ENCODE peak calls at places on chromosomes 11 and 22, in six cellular contexts. One of them, this sample, is unnamed.

GRCh38 chr11:98566978-98567377 is 453.8 kb upstream of the CNTN5 start:
- DNase-seq in sciatic nerve: no peak
- DNase-seq in fibroblast of the aortic adventitia: no peak
- DNase-seq in retinal pigment epithelial cell: no peak
- DNase-seq in C1 segment of cervical spinal cord: no peak
- DNase-seq in iPS-NIHi11: no peak
- DNase-seq in this sample: no peak

GRCh38 chr11:101721270-101721669 is 137.5 kb upstream of the TRPC6 start:
- DNase-seq in sciatic nerve: no peak
- DNase-seq in fibroblast of the aortic adventitia: no peak
- DNase-seq in retinal pigment epithelial cell: no peak
- DNase-seq in C1 segment of cervical spinal cord: no peak
- DNase-seq in iPS-NIHi11: no peak
- DNase-seq in this sample: no peak

GRCh38 chr22:39530692-39531331 is 1.7 kb downstream of the RPS19BP1 start:
- DNase-seq in sciatic nerve: peak; percentile 62
- DNase-seq in fibroblast of the aortic adventitia: peak; percentile 45
- DNase-seq in retinal pigment epithelial cell: no peak
- DNase-seq in C1 segment of cervical spinal cord: no peak
- DNase-seq in iPS-NIHi11: peak; percentile 35
- DNase-seq in this sample: peak; percentile 45

GRCh38 chr11:92738281-92738680 is 231.2 kb upstream of the MTNR1B start:
- DNase-seq in sciatic nerve: no peak
- DNase-seq in fibroblast of the aortic adventitia: peak; percentile 2
- DNase-seq in retinal pigment epithelial cell: no peak
- DNase-seq in C1 segment of cervical spinal cord: no peak
- DNase-seq in iPS-NIHi11: no peak
- DNase-seq in this sample: no peak

GRCh38 chr22:17785185-17786184 is 11.2 kb upstream of the BID start:
- DNase-seq in sciatic nerve: no peak
- DNase-seq in fibroblast of the aortic adventitia: no peak
- DNase-seq in retinal pigment epithelial cell: no peak
- DNase-seq in C1 segment of cervical spinal cord: peak; percentile 23
- DNase-seq in iPS-NIHi11: peak; percentile 83
- DNase-seq in this sample: no peak

GRCh38 chr11:128354476-128354875 is 232.9 kb downstream of the ETS1 start:
- DNase-seq in sciatic nerve: no peak
- DNase-seq in fibroblast of the aortic adventitia: no peak
- DNase-seq in retinal pigment epithelial cell: no peak
- DNase-seq in C1 segment of cervical spinal cord: no peak
- DNase-seq in iPS-NIHi11: no peak
- DNase-seq in this sample: no peak

GRCh38 chr11:77191823-77192495 is 63.9 kb downstream of the MYO7A start:
- DNase-seq in sciatic nerve: no peak
- DNase-seq in fibroblast of the aortic adventitia: peak; percentile 9
- DNase-seq in retinal pigment epithelial cell: no peak
- DNase-seq in C1 segment of cervical spinal cord: no peak
- DNase-seq in iPS-NIHi11: peak; percentile 93
- DNase-seq in this sample: peak; percentile 62

GRCh38 chr11:30505603-30506002 is 80.5 kb downstream of the MPPED2 start:
- DNase-seq in sciatic nerve: no peak
- DNase-seq in fibroblast of the aortic adventitia: no peak
- DNase-seq in retinal pigment epithelial cell: no peak
- DNase-seq in C1 segment of cervical spinal cord: no peak
- DNase-seq in iPS-NIHi11: no peak
- DNase-seq in this sample: no peak

GRCh38 chr11:110230377-110230776 is 66.0 kb downstream of the RDX start:
- DNase-seq in sciatic nerve: no peak
- DNase-seq in fibroblast of the aortic adventitia: no peak
- DNase-seq in retinal pigment epithelial cell: no peak
- DNase-seq in C1 segment of cervical spinal cord: no peak
- DNase-seq in iPS-NIHi11: no peak
- DNase-seq in this sample: no peak

GRCh38 chr11:78139422-78140391 is at the start of gene ALG8:
- DNase-seq in sciatic nerve: peak; percentile 97
- DNase-seq in fibroblast of the aortic adventitia: peak; percentile 97
- DNase-seq in retinal pigment epithelial cell: peak; percentile 83
- DNase-seq in C1 segment of cervical spinal cord: peak; percentile 96
- DNase-seq in iPS-NIHi11: peak; percentile 99
- DNase-seq in this sample: peak; percentile 98

GRCh38 chr11:18527512-18527911 is 770 bp upstream of the TSG101 start:
- DNase-seq in sciatic nerve: no peak
- DNase-seq in fibroblast of the aortic adventitia: peak; percentile 16
- DNase-seq in retinal pigment epithelial cell: no peak
- DNase-seq in C1 segment of cervical spinal cord: no peak
- DNase-seq in iPS-NIHi11: peak; percentile 5
- DNase-seq in this sample: peak; percentile 10

GRCh38 chr11:24589064-24589463 is 92.2 kb downstream of the LUZP2 start:
- DNase-seq in sciatic nerve: no peak
- DNase-seq in fibroblast of the aortic adventitia: no peak
- DNase-seq in retinal pigment epithelial cell: no peak
- DNase-seq in C1 segment of cervical spinal cord: no peak
- DNase-seq in iPS-NIHi11: no peak
- DNase-seq in this sample: no peak

GRCh38 chr22:49657974-49658550 is 169.6 kb downstream of the BRD1 start:
- DNase-seq in sciatic nerve: no peak
- DNase-seq in fibroblast of the aortic adventitia: no peak
- DNase-seq in retinal pigment epithelial cell: no peak
- DNase-seq in C1 segment of cervical spinal cord: no peak
- DNase-seq in iPS-NIHi11: no peak
- DNase-seq in this sample: no peak

GRCh38 chr22:38657248-38657909 is 941 bp downstream of the CBY1 start:
- DNase-seq in sciatic nerve: no peak
- DNase-seq in fibroblast of the aortic adventitia: peak; percentile 3
- DNase-seq in retinal pigment epithelial cell: no peak
- DNase-seq in C1 segment of cervical spinal cord: no peak
- DNase-seq in iPS-NIHi11: no peak
- DNase-seq in this sample: peak; percentile 31

GRCh38 chr11:3855808-3856491 is 486 bp downstream of the STIM1 start:
- DNase-seq in sciatic nerve: peak; percentile 61
- DNase-seq in fibroblast of the aortic adventitia: no peak
- DNase-seq in retinal pigment epithelial cell: no peak
- DNase-seq in C1 segment of cervical spinal cord: no peak
- DNase-seq in iPS-NIHi11: peak; percentile 49
- DNase-seq in this sample: no peak

GRCh38 chr11:47507016-47507631 is 45.8 kb downstream of the CELF1 start:
- DNase-seq in sciatic nerve: no peak
- DNase-seq in fibroblast of the aortic adventitia: peak; percentile 44
- DNase-seq in retinal pigment epithelial cell: no peak
- DNase-seq in C1 segment of cervical spinal cord: no peak
- DNase-seq in iPS-NIHi11: no peak
- DNase-seq in this sample: no peak

This sample was measured in SK-N-SH.